ENCODE peak calls at places on chromosome 1, in five cellular contexts. One of them, this sample, is unnamed.

GRCh38 chr1:216670118-216670870 is 52.9 kb downstream of the ESRRG start:
- DNase-seq in MM.1S: no peak
- DNase-seq in fibroblast of lung: peak; percentile 0
- DNase-seq in A673: peak; percentile 6
- DNase-seq in mammary epithelial cell: peak; percentile 17
- DNase-seq in this sample: no peak

GRCh38 chr1:21855257-21856096 is 43.4 kb downstream of the LDLRAD2 start:
- DNase-seq in A673: no peak
- DNase-seq in mammary epithelial cell: peak; percentile 55
- DNase-seq in fibroblast of lung: no peak
- DNase-seq in MM.1S: no peak
- DNase-seq in this sample: no peak

GRCh38 chr1:179366093-179366800 is 476 bp downstream of the AXDND1 start:
- DNase-seq in A673: peak; percentile 25
- DNase-seq in mammary epithelial cell: no peak
- DNase-seq in MM.1S: peak; percentile 33
- DNase-seq in fibroblast of lung: peak; percentile 17
- DNase-seq in this sample: peak; percentile 30

GRCh38 chr1:177928194-177928593 is 41.7 kb downstream of the SEC16B start:
- DNase-seq in MM.1S: no peak
- DNase-seq in fibroblast of lung: peak; percentile 57
- DNase-seq in mammary epithelial cell: peak; percentile 38
- DNase-seq in A673: no peak
- DNase-seq in this sample: no peak

GRCh38 chr1:231950732-231951131 is 324.1 kb downstream of the DISC1 start:
- DNase-seq in fibroblast of lung: no peak
- DNase-seq in A673: no peak
- DNase-seq in mammary epithelial cell: no peak
- DNase-seq in MM.1S: no peak
- DNase-seq in this sample: no peak

GRCh38 chr1:6281511-6282402 is 20.9 kb upstream of the GPR153 start:
- DNase-seq in A673: no peak
- DNase-seq in fibroblast of lung: no peak
- DNase-seq in MM.1S: no peak
- DNase-seq in mammary epithelial cell: no peak
- DNase-seq in this sample: no peak

GRCh38 chr1:12553963-12554362 is 64.0 kb downstream of the DHRS3 start:
- DNase-seq in mammary epithelial cell: no peak
- DNase-seq in A673: no peak
- DNase-seq in MM.1S: no peak
- DNase-seq in fibroblast of lung: no peak
- DNase-seq in this sample: no peak

GRCh38 chr1:39110325-39110851 is 84.2 kb downstream of the NDUFS5 start:
- DNase-seq in A673: peak; percentile 77
- DNase-seq in mammary epithelial cell: peak; percentile 80
- DNase-seq in fibroblast of lung: peak; percentile 93
- DNase-seq in MM.1S: no peak
- DNase-seq in this sample: peak; percentile 55

GRCh38 chr1:23742670-23743286 is 493 bp upstream of the ELOA start:
- DNase-seq in A673: peak; percentile 6
- DNase-seq in MM.1S: no peak
- DNase-seq in mammary epithelial cell: peak; percentile 17
- DNase-seq in fibroblast of lung: peak; percentile 31
- DNase-seq in this sample: peak; percentile 29

GRCh38 chr1:240621249-240621648 is 9.3 kb upstream of the GREM2 start:
- DNase-seq in MM.1S: no peak
- DNase-seq in fibroblast of lung: peak; percentile 83
- DNase-seq in A673: no peak
- DNase-seq in mammary epithelial cell: no peak
- DNase-seq in this sample: no peak

GRCh38 chr1:181173761-181174371 is 85.4 kb downstream of the IER5 start:
- DNase-seq in mammary epithelial cell: no peak
- DNase-seq in A673: no peak
- DNase-seq in fibroblast of lung: no peak
- DNase-seq in MM.1S: no peak
- DNase-seq in this sample: no peak

GRCh38 chr1:66443793-66444192 is 90.2 kb upstream of the SGIP1 start:
- DNase-seq in mammary epithelial cell: no peak
- DNase-seq in fibroblast of lung: no peak
- DNase-seq in A673: no peak
- DNase-seq in MM.1S: no peak
- DNase-seq in this sample: no peak

GRCh38 chr1:163295949-163296348 is 25.8 kb upstream of the NUF2 start:
- DNase-seq in MM.1S: no peak
- DNase-seq in fibroblast of lung: no peak
- DNase-seq in A673: no peak
- DNase-seq in mammary epithelial cell: no peak
- DNase-seq in this sample: no peak

GRCh38 chr1:103087261-103087660 is 21.1 kb downstream of the COL11A1 start:
- DNase-seq in A673: no peak
- DNase-seq in MM.1S: no peak
- DNase-seq in fibroblast of lung: no peak
- DNase-seq in mammary epithelial cell: no peak
- DNase-seq in this sample: no peak

GRCh38 chr1:201383647-201384405 is 6.3 kb upstream of the TNNT2 start:
- DNase-seq in fibroblast of lung: peak; percentile 95
- DNase-seq in MM.1S: no peak
- DNase-seq in mammary epithelial cell: peak; percentile 36
- DNase-seq in A673: peak; percentile 24
- DNase-seq in this sample: no peak

GRCh38 chr1:3529099-3529729 is 74.7 kb downstream of the ARHGEF16 start:
- DNase-seq in mammary epithelial cell: no peak
- DNase-seq in fibroblast of lung: no peak
- DNase-seq in MM.1S: no peak
- DNase-seq in A673: no peak
- DNase-seq in this sample: no peak

DNA sequence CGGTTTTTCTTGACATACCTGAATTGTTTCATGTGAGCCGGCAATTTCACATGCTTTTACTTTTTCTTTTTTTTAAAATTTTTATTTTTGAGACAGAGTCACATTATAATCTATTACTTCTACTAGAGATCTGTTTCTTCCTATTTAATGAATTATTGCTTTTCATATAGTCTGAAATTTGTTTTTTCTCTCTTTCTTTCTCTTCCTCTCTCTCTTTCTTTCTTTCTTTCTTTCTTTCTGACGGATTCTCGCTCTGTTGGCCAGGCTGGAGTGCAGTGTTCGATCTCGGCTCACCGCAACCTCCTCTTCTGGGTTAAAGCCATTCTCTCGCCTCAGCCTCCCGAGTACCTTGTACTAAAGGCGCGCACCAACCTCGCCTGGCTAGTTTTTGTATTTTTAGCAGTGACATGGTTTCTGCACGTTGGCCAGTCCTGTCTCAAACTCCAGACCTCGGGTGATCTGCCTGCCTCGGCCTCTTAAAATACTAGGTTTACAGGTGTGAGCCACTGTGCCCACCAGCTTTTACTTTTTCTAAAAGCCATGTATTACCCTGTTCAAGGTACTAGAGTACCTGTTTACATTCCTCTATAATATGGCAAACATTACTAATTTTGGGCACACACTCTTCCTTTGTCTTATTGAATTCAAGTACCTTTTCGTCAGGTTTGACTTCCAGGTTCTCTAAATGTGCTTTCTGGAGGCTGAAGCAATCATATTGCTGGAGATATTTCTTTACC is 86.5 kb upstream of the RHOU start:
- DNase-seq in MM.1S: no peak
- DNase-seq in mammary epithelial cell: no peak
- DNase-seq in A673: no peak
- DNase-seq in fibroblast of lung: no peak
- DNase-seq in this sample: no peak
- H3K27me3 ChIP-seq in MM.1S: peaks cover 20% of the 10 kb centered on the region
- H3K27me3 ChIP-seq in mammary epithelial cell: no peaks in the 10 kb centered on the region
- H3K27me3 ChIP-seq in A673: peaks cover 13% of the 10 kb centered on the region
- H3K27me3 ChIP-seq in fibroblast of lung: peaks cover 4% of the 10 kb centered on the region
- H3K27me3 ChIP-seq in this sample: peaks cover 24% of the 10 kb centered on the region

GRCh38 chr1:18541046-18541795 is 60.5 kb downstream of the KLHDC7A start:
- DNase-seq in fibroblast of lung: no peak
- DNase-seq in A673: no peak
- DNase-seq in mammary epithelial cell: no peak
- DNase-seq in MM.1S: no peak
- DNase-seq in this sample: no peak
- H3K27me3 ChIP-seq in fibroblast of lung: no peaks in the 10 kb centered on the region
- H3K27me3 ChIP-seq in A673: no peaks in the 10 kb centered on the region
- H3K27me3 ChIP-seq in mammary epithelial cell: no peaks in the 10 kb centered on the region
- H3K27me3 ChIP-seq in MM.1S: peaks cover 87% of the 10 kb centered on the region
- H3K27me3 ChIP-seq in this sample: peaks cover 14% of the 10 kb centered on the region

DNA sequence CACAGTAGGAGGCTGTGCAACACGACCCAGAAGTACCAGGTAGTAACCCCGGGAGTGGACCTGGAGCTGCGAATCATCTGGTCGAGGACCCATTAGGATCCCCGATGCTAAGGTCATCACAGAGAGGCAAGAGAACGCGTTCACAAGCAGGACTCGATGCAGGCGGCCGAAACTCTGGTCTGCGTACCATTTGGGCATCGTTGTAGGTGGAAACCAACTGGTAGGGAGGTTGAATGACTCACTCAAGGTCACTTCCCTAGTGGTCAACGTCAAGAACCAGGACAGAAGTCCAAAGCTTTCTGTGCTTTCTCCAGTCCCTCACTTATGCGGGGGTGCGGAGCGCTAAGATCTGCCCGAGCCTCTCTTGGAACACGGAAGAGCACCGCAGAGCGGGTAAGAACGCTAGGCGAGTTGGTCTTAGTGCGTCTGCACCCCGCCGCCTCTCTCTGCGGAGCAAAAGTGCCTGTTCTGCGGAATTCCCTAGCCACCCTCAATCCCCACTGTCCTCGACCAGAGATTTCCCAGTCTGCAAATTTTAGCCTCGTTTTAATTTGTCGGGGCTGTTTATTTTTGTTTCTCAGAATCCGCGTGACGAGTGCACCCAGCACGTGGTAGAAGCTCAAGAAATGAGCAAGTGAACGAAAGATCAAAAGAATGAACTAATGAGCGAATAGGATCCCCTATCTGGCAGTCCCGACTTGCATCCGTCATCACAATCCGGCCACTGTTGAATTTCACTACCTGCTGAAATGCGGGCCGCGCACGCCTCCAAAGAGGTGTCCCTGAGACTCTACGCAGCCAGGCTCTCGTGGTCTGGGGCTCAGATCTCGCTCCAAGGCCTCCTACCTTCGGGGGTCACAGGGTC is 12.2 kb downstream of the HLX start:
- DNase-seq in mammary epithelial cell: no peak
- DNase-seq in A673: no peak
- DNase-seq in fibroblast of lung: no peak
- DNase-seq in MM.1S: no peak
- DNase-seq in this sample: no peak
- H3K27me3 ChIP-seq in mammary epithelial cell: peaks cover 81% of the 10 kb centered on the region
- H3K27me3 ChIP-seq in A673: peaks cover 25% of the 10 kb centered on the region
- H3K27me3 ChIP-seq in fibroblast of lung: no peaks in the 10 kb centered on the region
- H3K27me3 ChIP-seq in MM.1S: no peaks in the 10 kb centered on the region
- H3K27me3 ChIP-seq in this sample: peaks cover 86% of the 10 kb centered on the region

DNA sequence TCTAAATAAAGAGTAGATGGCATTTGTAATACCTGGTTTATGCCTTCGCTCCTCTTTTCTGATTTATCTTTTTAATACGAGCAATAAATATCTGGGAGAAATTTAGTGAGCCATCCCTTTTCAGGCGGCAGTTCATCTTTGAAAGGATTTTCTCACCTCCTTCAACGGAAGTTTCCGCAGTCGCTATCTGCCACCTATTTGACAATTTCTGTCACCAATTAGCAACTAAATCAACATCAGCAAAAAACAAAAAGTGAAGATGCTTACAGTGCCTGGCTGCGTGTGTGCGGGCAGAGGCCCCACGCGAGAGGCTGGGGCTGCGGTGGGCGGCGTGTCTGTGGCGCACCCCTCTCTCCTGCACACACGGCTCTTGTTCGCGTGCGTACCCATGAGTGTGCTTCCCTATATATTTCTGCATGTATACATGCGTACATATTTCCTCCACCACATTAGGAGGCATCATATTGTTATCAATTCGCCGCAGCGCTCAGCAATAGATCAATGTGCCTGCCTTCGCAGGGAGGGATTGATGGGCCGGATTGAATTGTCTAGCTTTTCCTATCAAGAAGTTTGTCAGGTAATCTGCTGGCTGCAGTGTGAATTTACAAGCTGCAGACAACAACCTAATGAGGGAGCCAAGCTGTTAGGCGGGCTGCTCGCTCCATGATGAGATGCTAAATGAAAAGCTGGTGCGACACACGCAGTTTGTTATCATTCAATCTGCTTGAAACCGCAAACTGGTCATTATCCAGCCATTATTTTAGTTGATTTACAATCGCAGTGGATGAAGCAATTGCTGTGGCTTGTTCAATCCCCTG is 117.5 kb upstream of the BARHL2 start:
- DNase-seq in A673: peak; percentile 77
- DNase-seq in mammary epithelial cell: no peak
- DNase-seq in MM.1S: no peak
- DNase-seq in fibroblast of lung: peak; percentile 3
- DNase-seq in this sample: no peak
- H3K27me3 ChIP-seq in A673: peaks cover 14% of the 10 kb centered on the region
- H3K27me3 ChIP-seq in mammary epithelial cell: peaks cover 42% of the 10 kb centered on the region
- H3K27me3 ChIP-seq in MM.1S: no peaks in the 10 kb centered on the region
- H3K27me3 ChIP-seq in fibroblast of lung: peaks cover 42% of the 10 kb centered on the region
- H3K27me3 ChIP-seq in this sample: peaks cover 34% of the 10 kb centered on the region

GRCh38 chr1:226679853-226680516 is 59.1 kb downstream of the ITPKB start:
- DNase-seq in A673: peak; percentile 83
- DNase-seq in fibroblast of lung: peak; percentile 80
- DNase-seq in mammary epithelial cell: no peak
- DNase-seq in MM.1S: no peak
- DNase-seq in this sample: peak; percentile 95
- H3K27me3 ChIP-seq in A673: no peaks in the 10 kb centered on the region
- H3K27me3 ChIP-seq in fibroblast of lung: no peaks in the 10 kb centered on the region
- H3K27me3 ChIP-seq in mammary epithelial cell: no peaks in the 10 kb centered on the region
- H3K27me3 ChIP-seq in MM.1S: no peaks in the 10 kb centered on the region
- H3K27me3 ChIP-seq in this sample: no peaks in the 10 kb centered on the region

GRCh38 chr1:218527737-218528136 is 182.6 kb downstream of the TGFB2 start:
- DNase-seq in mammary epithelial cell: no peak
- DNase-seq in A673: no peak
- DNase-seq in MM.1S: no peak
- DNase-seq in fibroblast of lung: peak; percentile 61
- DNase-seq in this sample: no peak
- H3K27me3 ChIP-seq in mammary epithelial cell: no peaks in the 10 kb centered on the region
- H3K27me3 ChIP-seq in A673: no peaks in the 10 kb centered on the region
- H3K27me3 ChIP-seq in MM.1S: no peaks in the 10 kb centered on the region
- H3K27me3 ChIP-seq in fibroblast of lung: no peaks in the 10 kb centered on the region
- H3K27me3 ChIP-seq in this sample: no peaks in the 10 kb centered on the region

This sample was measured in adrenal gland.